ENCODE peak calls at places on chromosomes 11 and 22, in four cellular contexts. V is endothelial cell, W is MM.1S, O is tibial artery. L is an unnamed sample.

GRCh38 chr11:130766650-130767297 is 149.5 kb downstream of the SNX19 start:
- DNase-seq in V (no peak), W (no peak), O (no peak), L (no peak)

GRCh38 chr11:65742353-65742752 is 21.8 kb upstream of the RNASEH2C start:
- DNase-seq in V (no peak), W (no peak), O (no peak), L (no peak)

GRCh38 chr22:24965822-24966626 is 13.5 kb downstream of the KIAA1671 start:
- DNase-seq in V (no peak), W (peak), O (no peak), L (no peak)

GRCh38 chr11:32450372-32450771 is 15.0 kb upstream of the WT1 start:
- DNase-seq in V (no peak), W (no peak), O (no peak), L (no peak)

GRCh38 chr11:31387379-31387778 is 17.7 kb downstream of the DNAJC24 start:
- DNase-seq in V (no peak), W (no peak), O (no peak), L (no peak)

GRCh38 chr11:69683764-69684333 is 8.7 kb upstream of the LTO1 start:
- DNase-seq in V (no peak), W (no peak), O (no peak), L (no peak)

GRCh38 chr11:92838655-92839334 is 130.7 kb upstream of the MTNR1B start:
- DNase-seq in V (no peak), W (no peak), O (no peak), L (no peak)

GRCh38 chr22:20525048-20525447 is 17.6 kb downstream of the MED15 start:
- DNase-seq in V (no peak), W (no peak), O (no peak), L (no peak)

GRCh38 chr22:19775496-19776325 is 15.1 kb downstream of the TBX1 start:
- DNase-seq in V (no peak), W (no peak), O (no peak), L (no peak)

GRCh38 chr22:29096736-29097669 is 24.2 kb downstream of the KREMEN1 start:
- DNase-seq in V (no peak), W (no peak), O (no peak), L (no peak)

GRCh38 chr11:104897891-104898684 is at the start of gene CASP12:
- DNase-seq in V (peak), W (no peak), O (no peak), L (no peak)

GRCh38 chr11:1194231-1194976 is 28.5 kb upstream of the MUC5B start:
- DNase-seq in V (no peak), W (no peak), O (peak), L (no peak)

GRCh38 chr11:117483372-117483771 is 155.7 kb downstream of the CEP164 start:
- DNase-seq in V (no peak), W (no peak), O (no peak), L (no peak)

GRCh38 chr11:119660166-119660720 is 68.8 kb downstream of the NECTIN1 start:
- DNase-seq in V (no peak), W (no peak), O (no peak), L (no peak)

GRCh38 chr22:29798318-29798717 is 31.1 kb downstream of the UQCR10 start:
- DNase-seq in V (no peak), W (no peak), O (no peak), L (peak)

GRCh38 chr11:110184974-110185597 is 91.9 kb downstream of the ZC3H12C start:
- DNase-seq in V (no peak), W (no peak), O (no peak), L (no peak)

DNA sequence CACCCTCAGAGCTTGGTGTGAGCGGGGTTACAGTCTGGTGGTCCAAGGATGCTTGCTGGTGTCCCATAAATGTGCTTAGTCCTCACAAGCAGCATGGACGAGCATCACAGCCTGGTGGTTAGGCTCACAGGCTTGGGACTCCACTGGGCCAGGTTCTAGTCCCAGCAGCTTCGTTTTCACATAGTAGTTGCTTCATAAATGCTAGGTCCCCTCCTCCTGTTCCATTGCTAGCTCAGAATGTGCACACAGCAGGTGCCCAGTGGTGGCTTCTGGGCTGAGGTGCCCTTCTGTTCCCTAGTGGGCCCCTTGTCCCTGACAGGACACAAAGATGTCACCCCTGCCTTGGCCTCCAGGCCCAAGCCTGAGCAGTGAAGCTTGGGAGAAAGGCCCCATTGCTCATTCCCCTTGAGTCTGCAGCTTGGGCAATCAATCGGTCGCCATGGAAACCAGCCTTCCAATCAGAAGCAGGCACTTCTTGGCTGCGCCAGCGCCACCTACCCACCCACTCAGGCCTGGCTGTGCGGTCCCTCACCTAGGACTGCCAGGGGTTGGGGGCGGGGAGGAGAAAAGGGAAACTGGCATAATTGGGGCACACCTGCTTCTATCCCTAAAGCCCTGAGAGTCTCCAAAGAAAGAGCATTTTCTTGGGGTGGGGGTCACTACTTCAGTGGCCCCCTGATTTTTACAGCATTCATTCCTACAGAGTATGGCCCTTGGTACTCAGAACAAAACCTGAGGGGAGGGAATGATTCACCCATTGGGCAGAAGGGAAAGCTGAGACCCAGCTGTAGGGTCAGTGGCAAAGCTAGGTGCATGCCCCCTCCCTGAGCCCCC is 48.1 kb downstream of the CYTH4 start:
- DNase-seq in V (peak), W (peak), O (no peak), L (peak)
- TF ChIP-seq CTCF in V (no peak), W (peak), O (no peak), L (peak)

GRCh38 chr22:47587361-47587760 is 824.9 kb downstream of the TBC1D22A start:
- DNase-seq in V (no peak), W (no peak), O (peak), L (no peak)
- TF ChIP-seq CTCF in V (no peak), W (no peak), O (no peak), L (no peak)

GRCh38 chr11:33942954-33943353 is 51.1 kb upstream of the LMO2 start:
- DNase-seq in V (no peak), W (no peak), O (peak), L (peak)
- TF ChIP-seq CTCF in V (no peak), W (no peak), O (no peak), L (no peak)

GRCh38 chr11:79456501-79456900 is 15.7 kb upstream of the TENM4 start:
- DNase-seq in V (no peak), W (no peak), O (no peak), L (no peak)

GRCh38 chr11:79465160-79465559 is 24.3 kb upstream of the TENM4 start:
- DNase-seq in V (no peak), W (no peak), O (no peak), L (no peak)

GRCh38 chr11:79458712-79459111 is 17.9 kb upstream of the TENM4 start:
- DNase-seq in V (no peak), W (peak), O (no peak), L (no peak)

GRCh38 chr11:79466411-79466810 is 25.6 kb upstream of the TENM4 start:
- DNase-seq in V (no peak), W (no peak), O (no peak), L (no peak)

GRCh38 chr11:79461144-79461543 is 20.3 kb upstream of the TENM4 start:
- DNase-seq in V (peak), W (peak), O (no peak), L (no peak)
- TF ChIP-seq CTCF in V (peak), W (peak), O (peak), L (no peak)